ENCODE peak calls at places on chromosome 12, in four cellular contexts. H is effector memory CD8-positive, alpha-beta T cell; M is ACHN; Z is HEK293T. R is an unnamed sample.

GRCh38 chr12:47870175-47870781 is 34.5 kb downstream of the VDR start:
- DNase-seq in H (no peak), Z (peak; percentile 55), M (peak; percentile 26), R (no peak)

GRCh38 chr12:21849878-21850277 is 75.4 kb upstream of the KCNJ8 start:
- DNase-seq in H (no peak), M (peak; percentile 48), Z (no peak), R (no peak)

GRCh38 chr12:120367252-120367923 is 1.6 kb downstream of the MSI1 start:
- DNase-seq in H (no peak), Z (peak; percentile 55), M (peak; percentile 36), R (no peak)

GRCh38 chr12:23361971-23362370 is 587.5 kb downstream of the SOX5 start:
- DNase-seq in Z (peak; percentile 10), H (no peak), M (no peak), R (no peak)

GRCh38 chr12:118513554-118513953 is 137.2 kb downstream of the SUDS3 start:
- DNase-seq in Z (no peak), M (no peak), H (no peak), R (no peak)

GRCh38 chr12:131860472-131861260 is 32.5 kb downstream of the MMP17 start:
- DNase-seq in Z (peak; percentile 38), M (no peak), H (no peak), R (no peak)

GRCh38 chr12:129871991-129872969 is 31.5 kb downstream of the TMEM132D start:
- DNase-seq in H (no peak), M (no peak), Z (no peak), R (no peak)

GRCh38 chr12:27515671-27516070 is 8.3 kb upstream of the PPFIBP1 start:
- DNase-seq in Z (no peak), M (peak; percentile 76), H (no peak), R (no peak)